ENCODE peak calls at places on chromosomes 13 and 19, in eight cellular contexts. I, U, L, Q, P, X, J and K are unnamed samples.

GRCh38 chr13:42653694-42654093 is 79.7 kb downstream of the TNFSF11 start:
- DNase-seq in L (no peak), I (no peak), X (no peak), P (no peak), U (no peak), Q (no peak), J (no peak), K (no peak)

GRCh38 chr19:46776927-46777911 is 11.2 kb downstream of the SLC1A5 start:
- DNase-seq in U (no peak), J (no peak), X (no peak), P (no peak), L (no peak), Q (peak; percentile 95), I (no peak), K (no peak)

GRCh38 chr19:35715981-35716734 is 1.6 kb upstream of the KMT2B start:
- DNase-seq in P (no peak), J (no peak), U (no peak), Q (no peak), X (peak; percentile 30), L (no peak), I (peak; percentile 83), K (no peak)

GRCh38 chr19:12994701-12995595 is at the start of gene NFIX:
- DNase-seq in J (peak; percentile 63), U (no peak), P (peak; percentile 69), L (no peak), Q (peak; percentile 68), X (no peak), I (peak; percentile 86), K (peak; percentile 35)

GRCh38 chr13:110826861-110827672 is 87.8 kb downstream of the ANKRD10 start:
- DNase-seq in U (no peak), Q (no peak), I (no peak), L (no peak), J (no peak), P (no peak), X (no peak), K (no peak)

GRCh38 chr19:38912600-38913514 is 871 bp upstream of the CCER2 start:
- DNase-seq in L (no peak), I (no peak), X (no peak), P (no peak), U (no peak), Q (no peak), J (no peak), K (no peak)

GRCh38 chr13:51849145-51850101 is 4.4 kb upstream of the TMEM272 start:
- DNase-seq in I (no peak), J (no peak), P (peak; percentile 84), L (peak; percentile 44), X (peak; percentile 23), U (peak; percentile 83), Q (peak; percentile 95), K (peak; percentile 14)

GRCh38 chr13:98866882-98867281 is 111.0 kb downstream of the DOCK9 start:
- DNase-seq in Q (no peak), X (no peak), J (no peak), P (no peak), U (no peak), L (no peak), I (no peak), K (no peak)

GRCh38 chr13:100658363-100658762 is 16.2 kb downstream of the TMTC4 start:
- DNase-seq in L (no peak), P (no peak), J (no peak), U (no peak), X (no peak), I (no peak), Q (no peak), K (no peak)

GRCh38 chr19:28023064-28023463 is 1189.9 kb downstream of the UQCRFS1 start:
- DNase-seq in P (no peak), J (no peak), L (peak; percentile 50), U (no peak), I (no peak), Q (no peak), X (peak; percentile 97), K (no peak)

DNA sequence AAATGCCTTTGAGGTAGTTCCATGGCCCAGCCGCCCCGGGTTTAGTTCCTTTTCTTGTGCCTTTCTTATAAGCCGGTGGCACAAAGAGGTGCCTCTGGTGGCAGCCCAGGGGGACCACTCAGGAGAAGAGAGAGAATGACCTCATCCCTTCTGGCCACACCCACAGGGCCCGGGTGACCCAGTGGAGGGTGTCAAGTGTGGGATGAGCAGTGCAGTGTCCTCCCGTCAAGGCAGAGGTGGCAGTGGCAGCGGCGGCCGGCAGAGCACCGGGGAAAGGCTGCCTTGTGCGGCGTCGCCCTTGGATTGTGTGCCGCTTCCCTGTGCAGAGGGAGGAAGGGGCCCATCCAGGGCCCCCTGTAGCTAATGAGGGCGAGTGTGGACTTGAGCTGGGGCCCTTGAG is 47.9 kb downstream of the KDM4B start:
- DNase-seq in Q (no peak), I (no peak), U (no peak), X (no peak), L (no peak), J (no peak), P (no peak), K (no peak)
- H3K27ac ChIP-seq in Q (no peak overlapping the region), I (no peak overlapping the region), U (no peak overlapping the region), X (no peak overlapping the region), L (no peak overlapping the region), J (no peak overlapping the region), P (no peak overlapping the region), K (no peak overlapping the region)

GRCh38 chr19:1251233-1251502 is 2.8 kb downstream of the MIDN start:
- DNase-seq in U (no peak), P (peak; percentile 81), L (no peak), Q (no peak), X (no peak), I (no peak), J (peak; percentile 65), K (no peak)
- H3K4me1 ChIP-seq in U (peaks cover 7% of the 10 kb centered on the region), P (peaks cover 41% of the 10 kb centered on the region), L (peaks cover 59% of the 10 kb centered on the region), Q (peaks cover 5% of the 10 kb centered on the region), X (peaks cover 36% of the 10 kb centered on the region), I (peaks cover 16% of the 10 kb centered on the region), J (no peaks in the 10 kb centered on the region), K (peaks cover 51% of the 10 kb centered on the region)

GRCh38 chr19:21430674-21431073 is 33.7 kb downstream of the ZNF493 start:
- DNase-seq in L (no peak), J (no peak), U (no peak), I (no peak), X (no peak), P (no peak), Q (no peak), K (no peak)

GRCh38 chr19:21439372-21439771 is 42.4 kb downstream of the ZNF493 start:
- DNase-seq in J (no peak), L (no peak), X (no peak), U (no peak), Q (no peak), P (no peak), I (no peak), K (no peak)

GRCh38 chr19:21434516-21434915 is 37.6 kb downstream of the ZNF493 start:
- DNase-seq in U (no peak), L (no peak), Q (no peak), J (no peak), X (no peak), P (no peak), I (no peak), K (no peak)

GRCh38 chr19:21432590-21432989 is 35.7 kb downstream of the ZNF493 start:
- DNase-seq in J (no peak), L (no peak), X (no peak), P (no peak), I (no peak), U (no peak), Q (no peak), K (no peak)

DNA sequence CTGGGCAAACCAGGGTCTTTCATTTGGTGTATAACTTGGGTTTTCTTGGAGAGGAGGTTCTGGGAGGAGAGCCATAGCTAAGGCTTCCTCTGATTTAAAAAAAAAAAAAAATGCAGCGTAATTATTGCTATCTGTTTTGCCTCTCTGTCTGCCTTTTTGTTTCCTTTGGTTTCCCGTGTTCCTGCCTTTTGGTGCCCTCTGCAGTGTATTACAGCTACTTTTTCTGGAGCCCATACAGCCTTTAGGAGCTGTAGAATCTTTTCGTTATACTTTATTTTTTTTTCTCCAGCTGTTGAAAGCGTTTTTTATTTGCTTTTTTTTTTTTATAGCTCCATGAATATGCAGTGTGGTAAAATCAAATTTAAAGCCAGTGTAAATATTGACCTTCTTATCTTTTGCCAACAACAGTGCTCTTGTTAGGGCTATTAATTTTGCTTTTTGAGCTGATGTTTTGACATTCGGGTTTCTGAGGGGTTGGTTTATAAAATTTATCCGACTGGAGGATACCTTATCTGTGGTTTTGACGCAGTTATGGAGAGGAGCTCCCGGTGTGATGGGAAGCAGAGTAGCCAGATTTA is 38.1 kb downstream of the ZNF493 start:
- DNase-seq in Q (no peak), P (no peak), L (no peak), J (no peak), U (no peak), X (no peak), I (no peak), K (no peak)
- H3K9me3 ChIP-seq in Q (peaks cover 23% of the 10 kb centered on the region), P (peaks cover 84% of the 10 kb centered on the region), L (peaks cover 2% of the 10 kb centered on the region), J (no peaks in the 10 kb centered on the region), U (no peaks in the 10 kb centered on the region), X (peaks cover 5% of the 10 kb centered on the region), I (no peaks in the 10 kb centered on the region), K (peaks cover 58% of the 10 kb centered on the region)

GRCh38 chr13:20492641-20493040 is 33.0 kb downstream of the CRYL1 start:
- DNase-seq in L (no peak), U (no peak), X (peak; percentile 29), Q (peak; percentile 77), I (no peak), P (peak; percentile 26), J (no peak), K (peak; percentile 25)

GRCh38 chr13:20497376-20497775 is 28.3 kb downstream of the CRYL1 start:
- DNase-seq in J (no peak), L (no peak), X (no peak), P (no peak), I (no peak), Q (no peak), U (no peak), K (no peak)

GRCh38 chr13:20495087-20496023 is 30.3 kb downstream of the CRYL1 start:
- DNase-seq in I (no peak), U (peak; percentile 31), P (peak; percentile 70), Q (peak; percentile 83), J (peak; percentile 63), X (peak; percentile 30), L (peak; percentile 47), K (peak; percentile 83)

GRCh38 chr13:20492036-20492435 is 33.6 kb downstream of the CRYL1 start:
- DNase-seq in I (no peak), Q (no peak), L (no peak), P (no peak), U (no peak), J (no peak), X (no peak), K (no peak)

DNA sequence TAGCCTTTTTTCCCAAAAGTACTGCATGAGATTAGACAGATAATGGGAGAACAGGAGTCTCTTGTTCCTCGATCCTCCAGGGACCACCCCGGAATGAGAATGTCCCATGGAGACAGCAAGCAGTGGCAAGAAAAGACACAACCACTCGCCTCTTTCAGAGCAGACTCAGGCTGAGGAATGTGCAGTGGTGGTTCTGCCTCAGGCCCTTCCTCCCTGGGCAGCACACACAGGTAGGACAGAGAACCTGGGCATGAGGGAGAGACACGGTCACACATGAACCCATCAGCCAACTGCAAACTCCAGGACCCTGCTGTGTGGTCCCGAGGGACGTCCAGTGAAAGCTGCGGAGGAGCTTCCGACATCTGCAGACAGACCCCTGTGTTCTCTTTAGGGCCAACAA is 31.0 kb downstream of the CRYL1 start:
- DNase-seq in Q (no peak), U (no peak), I (no peak), L (no peak), P (no peak), J (no peak), X (no peak), K (no peak)
- H3K27ac ChIP-seq in Q (no peak overlapping the region), U (no peak overlapping the region), I (no peak overlapping the region), L (no peak overlapping the region), P (no peak overlapping the region), J (no peak overlapping the region), X (no peak overlapping the region), K (no peak overlapping the region)

GRCh38 chr13:39496487-39496998 is 106.5 kb downstream of the LHFPL6 start:
- DNase-seq in U (no peak), Q (no peak), X (no peak), I (no peak), J (no peak), P (no peak), L (no peak), K (no peak)
- H3K4me1 ChIP-seq in U (peaks cover 6% of the 10 kb centered on the region), Q (peaks cover 22% of the 10 kb centered on the region), X (no peaks in the 10 kb centered on the region), I (no peaks in the 10 kb centered on the region), J (no peaks in the 10 kb centered on the region), P (no peaks in the 10 kb centered on the region), L (no peaks in the 10 kb centered on the region), K (no peaks in the 10 kb centered on the region)